ENCODE peak calls at places on chromosomes 2 and 18, in eight cellular contexts. K, P, B, V, H, M, N and O are unnamed samples.

GRCh38 chr2:866009-866680 is 84.5 kb upstream of the SNTG2 start:
- DNase-seq in K (no peak), P (no peak), B (no peak), V (no peak), H (no peak), M (peak; percentile 58), N (no peak), O (no peak)

GRCh38 chr2:12717988-12718661 is 1.4 kb downstream of the TRIB2 start:
- DNase-seq in K (peak; percentile 52), P (no peak), B (peak; percentile 60), V (no peak), H (no peak), M (peak; percentile 46), N (peak; percentile 23), O (no peak)

GRCh38 chr18:24923138-24923537 is 428.8 kb downstream of the ZNF521 start:
- DNase-seq in K (no peak), P (no peak), B (no peak), V (no peak), H (no peak), M (no peak), N (no peak), O (no peak)

GRCh38 chr18:36977121-36977520 is 148.2 kb downstream of the KIAA1328 start:
- DNase-seq in K (no peak), P (no peak), B (no peak), V (no peak), H (no peak), M (no peak), N (no peak), O (no peak)

GRCh38 chr2:100747551-100747950 is 72.4 kb upstream of the NPAS2 start:
- DNase-seq in K (peak; percentile 50), P (no peak), B (peak; percentile 18), V (no peak), H (peak; percentile 30), M (no peak), N (no peak), O (no peak)

GRCh38 chr2:127511090-127511489 is 15.2 kb downstream of the IWS1 start:
- DNase-seq in K (no peak), P (no peak), B (no peak), V (no peak), H (no peak), M (no peak), N (no peak), O (no peak)

GRCh38 chr18:6810191-6810590 is 80.7 kb downstream of the ARHGAP28 start:
- DNase-seq in K (peak; percentile 11), P (no peak), B (no peak), V (no peak), H (no peak), M (no peak), N (no peak), O (no peak)

GRCh38 chr2:218081695-218082094 is 12.6 kb downstream of the RUFY4 start:
- DNase-seq in K (peak; percentile 30), P (no peak), B (no peak), V (no peak), H (peak; percentile 73), M (no peak), N (no peak), O (no peak)

GRCh38 chr2:186569906-186570305 is 19.9 kb upstream of the ITGAV start:
- DNase-seq in K (peak; percentile 16), P (no peak), B (no peak), V (no peak), H (no peak), M (peak; percentile 22), N (no peak), O (no peak)

GRCh38 chr2:383888-384287 is 96.0 kb upstream of the ALKAL2 start:
- DNase-seq in K (no peak), P (no peak), B (peak; percentile 85), V (no peak), H (no peak), M (peak; percentile 14), N (no peak), O (no peak)

GRCh38 chr2:103656558-103656957 is 894.7 kb downstream of the TMEM182 start:
- DNase-seq in K (peak; percentile 3), P (no peak), B (peak; percentile 11), V (no peak), H (no peak), M (peak; percentile 40), N (no peak), O (no peak)

GRCh38 chr18:45357681-45358470 is 257.4 kb upstream of the SLC14A2 start:
- DNase-seq in K (no peak), P (no peak), B (peak; percentile 17), V (no peak), H (no peak), M (no peak), N (no peak), O (no peak)

GRCh38 chr2:221314786-221315185 is 257.3 kb downstream of the EPHA4 start:
- DNase-seq in K (no peak), P (no peak), B (no peak), V (no peak), H (no peak), M (no peak), N (no peak), O (no peak)

DNA sequence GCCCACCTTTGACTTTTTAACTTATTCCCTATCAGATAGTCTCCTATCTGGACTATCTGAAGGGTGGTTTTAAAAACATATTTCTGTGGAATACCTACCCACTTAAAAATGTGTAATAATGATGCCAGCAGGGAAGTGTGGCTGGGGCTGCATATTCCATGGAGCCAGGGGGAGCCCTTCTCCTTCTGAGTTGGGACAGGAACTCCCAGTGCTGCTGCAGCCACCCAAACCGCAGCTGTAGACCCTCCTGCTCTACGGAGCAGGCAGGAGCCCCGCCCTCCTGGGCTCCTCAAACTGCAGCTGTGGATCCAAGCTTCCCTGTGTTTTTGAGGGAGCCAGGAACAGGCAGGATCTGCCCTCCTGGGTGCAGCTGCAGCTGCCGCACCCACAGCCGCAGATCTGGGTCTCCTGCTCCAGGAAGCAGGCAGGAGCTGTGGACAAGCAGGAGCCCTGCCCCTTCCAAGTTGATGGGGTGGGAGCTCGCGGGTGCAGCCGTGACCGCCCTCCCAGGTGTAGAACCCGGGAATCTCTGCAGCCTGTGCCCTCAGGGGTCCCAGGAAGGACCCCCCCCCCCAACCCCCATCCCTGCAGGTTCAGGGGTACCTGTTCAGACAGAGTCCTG is 57.8 kb downstream of the PDK1 start:
- DNase-seq in K (no peak), P (no peak), B (no peak), V (no peak), H (no peak), M (peak; percentile 12), N (no peak), O (no peak)
- TF ChIP-seq CTCF in K (no peak), P (peak; percentile 31), B (peak; percentile 41), V (no peak), H (peak; percentile 56), M (peak; percentile 40), N (no peak), O (peak; percentile 8)

DNA sequence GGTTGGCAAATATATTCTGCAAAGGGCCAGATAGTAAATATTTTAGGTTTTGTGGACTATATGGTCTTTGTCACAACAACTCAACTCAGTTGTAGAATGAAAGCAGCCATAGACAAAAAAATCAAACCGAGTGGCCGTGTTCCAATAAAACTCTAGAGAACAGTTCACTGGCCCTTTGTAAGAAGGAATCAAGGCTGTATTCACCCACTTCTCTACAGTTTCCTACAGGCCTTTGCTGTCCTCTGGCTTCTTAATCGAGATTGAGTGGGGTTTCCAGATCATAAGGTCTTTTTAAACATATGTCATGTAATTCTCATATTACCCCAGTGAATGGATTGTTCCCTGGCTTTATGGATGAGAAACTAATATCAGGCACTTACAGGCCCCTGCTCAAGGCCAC is 448.9 kb upstream of the ETAA1 start:
- DNase-seq in K (no peak), P (no peak), B (no peak), V (no peak), H (no peak), M (no peak), N (no peak), O (no peak)
- TF ChIP-seq CTCF in K (no peak), P (no peak), B (no peak), V (no peak), H (no peak), M (no peak), N (no peak), O (no peak)

DNA sequence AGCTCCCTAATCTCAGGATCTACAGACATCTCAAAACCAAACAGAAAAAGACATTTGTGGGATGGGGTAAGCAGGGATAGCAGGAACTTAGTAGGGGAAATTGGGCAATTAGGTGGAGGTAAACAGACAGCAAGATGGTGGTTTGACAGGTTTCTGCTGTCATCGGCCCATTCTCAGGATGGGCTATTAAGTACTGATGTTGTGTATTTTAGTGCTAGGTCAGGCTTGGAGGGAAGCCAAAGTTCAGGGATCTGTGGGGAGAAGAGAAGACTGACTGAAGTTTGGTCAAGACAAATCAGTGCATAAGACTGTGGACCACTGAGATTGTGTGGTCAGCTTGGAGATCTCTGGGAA is 96.8 kb upstream of the THUMPD2 start:
- DNase-seq in K (peak; percentile 10), P (no peak), B (peak; percentile 44), V (no peak), H (no peak), M (no peak), N (no peak), O (no peak)
- TF ChIP-seq CTCF in K (no peak), P (no peak), B (no peak), V (no peak), H (no peak), M (no peak), N (no peak), O (no peak)

GRCh38 chr18:2948038-2948437 is 64.9 kb downstream of the LPIN2 start:
- DNase-seq in K (peak; percentile 70), P (no peak), B (peak; percentile 36), V (peak; percentile 57), H (peak; percentile 28), M (peak; percentile 57), N (no peak), O (no peak)
- TF ChIP-seq CTCF in K (peak; percentile 43), P (peak; percentile 67), B (peak; percentile 71), V (peak; percentile 25), H (peak; percentile 75), M (peak; percentile 38), N (no peak), O (peak; percentile 39)